ENCODE peak calls at places on chromosomes 12 and 14, in four cellular contexts. M is HL-60, P is K562, N is GM12878. U is an unnamed sample.

GRCh38 chr14:59919582-59920377 is at the start of gene LRRC9:
- DNase-seq in M (no peak), N (no peak), P (no peak), U (no peak)

GRCh38 chr12:100646896-100647295 is 73.4 kb downstream of the GAS2L3 start:
- DNase-seq in N (no peak), P (no peak), M (no peak), U (no peak)

GRCh38 chr12:1830981-1831930 is 10.9 kb downstream of the LRTM2 start:
- DNase-seq in M (peak), N (no peak), P (peak), U (peak)

GRCh38 chr14:23951590-23952143 is 1.9 kb upstream of the DHRS4 start:
- DNase-seq in P (no peak), M (no peak), N (no peak), U (no peak)

GRCh38 chr12:41277019-41277770 is 89.1 kb downstream of the PDZRN4 start:
- DNase-seq in N (no peak), M (no peak), P (peak), U (no peak)

GRCh38 chr12:77916276-77916675 is 85.6 kb downstream of the NAV3 start:
- DNase-seq in P (no peak), N (no peak), M (no peak), U (no peak)

GRCh38 chr12:116538682-116539264 is 20.4 kb upstream of the MAP1LC3B2 start:
- DNase-seq in N (no peak), M (no peak), P (no peak), U (no peak)

GRCh38 chr12:127496255-127496654 is 770.7 kb upstream of the TMEM132C start:
- DNase-seq in P (no peak), M (no peak), N (no peak), U (no peak)

GRCh38 chr12:14892726-14893442 is 7.2 kb upstream of the MGP start:
- DNase-seq in P (peak), M (no peak), N (no peak), U (no peak)

GRCh38 chr12:48104531-48104930 is 1.3 kb downstream of the SENP1 start:
- DNase-seq in M (no peak), N (no peak), P (peak), U (no peak)

GRCh38 chr12:48107252-48107613 is 1.4 kb upstream of the SENP1 start:
- DNase-seq in M (no peak), P (no peak), N (no peak), U (no peak)

GRCh38 chr12:48105321-48105866 is 485 bp downstream of the SENP1 start:
- DNase-seq in M (no peak), P (no peak), N (peak), U (peak)

GRCh38 chr12:48106574-48107251 is 834 bp upstream of the SENP1 start:
- DNase-seq in P (no peak), N (no peak), M (no peak), U (no peak)

GRCh38 chr12:48105867-48106563 is at the start of gene SENP1:
- DNase-seq in M (peak), P (peak), N (peak), U (peak)
- TF ChIP-seq SPI1 in M (peak), P (no peak), N (peak), U (no peak)

DNA sequence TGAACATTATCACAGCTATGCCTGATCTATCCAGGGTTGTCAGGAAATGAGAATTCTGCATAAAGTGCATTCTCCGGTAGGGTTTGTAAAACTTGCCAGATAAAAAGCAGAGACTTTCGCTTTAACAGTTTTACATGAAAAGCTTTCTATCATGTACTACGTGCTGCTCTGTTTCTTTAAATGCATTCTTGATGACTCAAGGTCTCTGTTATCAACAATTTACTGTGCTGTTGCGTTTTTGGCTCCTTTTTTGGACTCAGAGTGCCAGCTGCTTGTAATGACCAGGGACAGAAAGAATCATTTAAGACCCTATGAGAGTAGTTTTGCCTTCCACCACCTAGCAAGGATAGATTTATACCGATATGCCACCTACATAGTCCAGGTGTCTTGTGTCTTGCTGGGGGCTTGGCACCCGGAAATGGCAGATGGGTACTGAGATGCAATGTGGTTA is 371.1 kb downstream of the BTG1 start:
- DNase-seq in P (no peak), M (no peak), N (no peak), U (no peak)
- TF ChIP-seq POLR2AphosphoS5 in P (no peak), M (no peak), N (no peak), U (no peak)

GRCh38 chr12:81206425-81206824 is 128.5 kb downstream of the ACSS3 start:
- DNase-seq in N (no peak), M (no peak), P (no peak), U (no peak)
- TF ChIP-seq SPI1 in N (no peak), M (no peak), P (no peak), U (no peak)

GRCh38 chr12:28127455-28127854 is 62.8 kb upstream of the CCDC91 start:
- DNase-seq in P (no peak), M (no peak), N (no peak), U (no peak)

GRCh38 chr12:28132398-28132797 is 57.9 kb upstream of the CCDC91 start:
- DNase-seq in M (no peak), P (peak), N (no peak), U (no peak)

GRCh38 chr12:28130234-28130624 is 60.0 kb upstream of the CCDC91 start:
- DNase-seq in M (no peak), N (no peak), P (no peak), U (no peak)

GRCh38 chr12:28129031-28129430 is 61.2 kb upstream of the CCDC91 start:
- DNase-seq in N (no peak), P (no peak), M (no peak), U (no peak)

DNA sequence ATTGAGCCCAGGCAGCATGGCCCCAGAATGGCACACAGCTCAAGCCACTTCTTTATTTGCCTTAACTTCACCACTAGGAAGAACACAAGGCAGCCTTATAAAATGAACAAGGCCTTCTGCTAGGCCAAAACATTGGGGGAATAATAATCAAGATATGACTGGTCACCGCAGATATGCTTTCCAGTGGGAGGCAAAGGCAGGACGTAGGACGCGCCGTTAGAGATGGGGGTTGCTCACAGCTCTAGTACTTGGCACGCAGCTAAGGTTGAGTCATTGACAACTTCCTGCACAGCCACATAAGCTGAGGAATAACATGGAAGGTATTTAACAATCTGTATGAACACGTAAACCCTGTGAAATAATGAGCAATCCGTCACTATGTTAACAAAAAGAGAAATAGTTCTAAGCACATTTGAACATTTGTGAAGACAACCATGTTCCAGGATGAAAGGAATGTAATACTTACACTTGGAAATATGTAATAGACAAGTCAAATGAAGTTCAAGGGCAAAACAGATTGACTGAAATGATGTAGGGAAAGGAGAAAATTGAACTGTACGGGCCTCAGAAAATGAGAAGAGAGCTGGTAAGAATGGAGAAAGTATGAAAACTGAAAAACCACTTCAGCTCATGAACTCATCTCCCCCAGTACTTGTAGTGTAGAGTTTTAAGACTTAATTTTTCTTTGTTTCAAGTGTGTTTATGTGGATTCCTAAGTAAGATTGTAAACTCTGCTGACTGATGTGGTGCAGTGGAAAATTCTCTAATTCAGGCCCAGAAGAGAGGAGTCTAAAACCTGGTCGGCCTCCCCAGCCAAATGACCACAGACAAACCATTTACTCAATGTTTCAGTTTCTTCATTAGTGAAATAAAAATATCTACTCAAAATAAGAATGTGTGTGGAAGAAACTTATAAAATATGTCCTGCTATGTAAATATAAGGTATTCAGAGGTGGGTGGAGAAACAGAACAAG is 59.3 kb upstream of the CCDC91 start:
- DNase-seq in M (no peak), P (peak), N (no peak), U (no peak)
- TF ChIP-seq POLR2AphosphoS5 in M (no peak), P (peak), N (no peak), U (no peak)

GRCh38 chr12:129827985-129828384 is 75.8 kb downstream of the TMEM132D start:
- DNase-seq in P (no peak), M (no peak), N (no peak), U (no peak)
- TF ChIP-seq SPI1 in P (no peak), M (no peak), N (no peak), U (no peak)

GRCh38 chr12:51368640-51369517 is 22.3 kb downstream of the GALNT6 start:
- DNase-seq in N (peak), M (no peak), P (peak), U (peak)
- TF ChIP-seq POLR2AphosphoS5 in N (peak), M (peak), P (peak), U (no peak)